ENCODE peak calls at places on chromosomes 7 and 10, in four cellular contexts. I is retinal pigment epithelial cell, J is cardiac muscle cell, E is MM.1S. X is an unnamed sample.

GRCh38 chr7:45211066-45211465 is 53.5 kb downstream of the RAMP3 start:
- DNase-seq in E (no peak), J (no peak), I (no peak), X (no peak)

GRCh38 chr10:31698169-31698890 is 230.3 kb downstream of the ARHGAP12 start:
- DNase-seq in J (no peak), I (peak; percentile 11), E (no peak), X (no peak)

GRCh38 chr10:112394475-112394875 is 20.6 kb downstream of the ACSL5 start:
- DNase-seq in E (no peak), J (no peak), I (no peak), X (no peak)

GRCh38 chr10:79420974-79421688 is 24.3 kb downstream of the ZCCHC24 start:
- DNase-seq in E (no peak), I (no peak), J (no peak), X (no peak)

GRCh38 chr7:41367967-41368882 is 334.7 kb downstream of the INHBA start:
- DNase-seq in I (no peak), J (no peak), E (no peak), X (no peak)

GRCh38 chr7:43703573-43703972 is 25.8 kb downstream of the COA1 start:
- DNase-seq in E (no peak), J (no peak), I (no peak), X (no peak)

GRCh38 chr10:111360260-111360925 is 283.6 kb downstream of the ADRA2A start:
- DNase-seq in I (peak; percentile 6), J (peak; percentile 80), E (peak; percentile 82), X (peak; percentile 10)

GRCh38 chr10:84668186-84668763 is 339.9 kb downstream of the CCSER2 start:
- DNase-seq in E (no peak), I (no peak), J (no peak), X (no peak)

GRCh38 chr10:484441-484924 is 205.0 kb downstream of the DIP2C start:
- DNase-seq in J (peak; percentile 15), E (peak; percentile 82), I (no peak), X (no peak)

GRCh38 chr7:27248911-27249723 is 6.5 kb downstream of the EVX1 start:
- DNase-seq in I (no peak), J (no peak), E (no peak), X (peak; percentile 35)

GRCh38 chr7:46603780-46604725 is 683.0 kb upstream of the IGFBP3 start:
- DNase-seq in E (no peak), I (no peak), J (peak; percentile 73), X (no peak)

GRCh38 chr10:7533657-7534479 is 123.0 kb upstream of the SFMBT2 start:
- DNase-seq in J (no peak), E (no peak), I (no peak), X (no peak)

GRCh38 chr7:26083113-26083512 is 68.9 kb upstream of the NFE2L3 start:
- DNase-seq in E (no peak), I (peak; percentile 99), J (no peak), X (no peak)

GRCh38 chr10:28555358-28555757 is 22.4 kb downstream of the WAC start:
- DNase-seq in E (no peak), J (no peak), I (no peak), X (no peak)

GRCh38 chr7:23207029-23207428 is 25.2 kb downstream of the NUP42 start:
- DNase-seq in J (no peak), I (no peak), E (no peak), X (no peak)

GRCh38 chr7:67724435-67724834 is 727.8 kb downstream of the TYW1 start:
- DNase-seq in J (no peak), I (no peak), E (no peak), X (no peak)

GRCh38 chr7:155731375-155731774 is 80.9 kb downstream of the SHH start:
- DNase-seq in E (no peak), J (no peak), I (no peak), X (no peak)

GRCh38 chr10:132957981-132958885 is 15.9 kb upstream of the CFAP46 start:
- DNase-seq in I (no peak), E (no peak), J (peak; percentile 82), X (no peak)

GRCh38 chr10:78296794-78297193 is 263.1 kb downstream of the RPS24 start:
- DNase-seq in J (no peak), I (no peak), E (no peak), X (no peak)

GRCh38 chr7:23357190-23358093 is 58.3 kb downstream of the MALSU1 start:
- DNase-seq in J (peak; percentile 37), E (peak; percentile 58), I (no peak), X (peak; percentile 48)

GRCh38 chr7:157703131-157703530 is 366.3 kb downstream of the DNAJB6 start:
- DNase-seq in E (no peak), J (no peak), I (no peak), X (no peak)

GRCh38 chr7:151806938-151807775 is 69.8 kb downstream of the PRKAG2 start:
- DNase-seq in J (no peak), E (no peak), I (no peak), X (no peak)

GRCh38 chr10:63866075-63866746 is 345.0 kb downstream of the REEP3 start:
- DNase-seq in I (peak; percentile 18), J (peak; percentile 83), E (peak; percentile 57), X (peak; percentile 66)

GRCh38 chr7:82204694-82205093 is 238.9 kb downstream of the CACNA2D1 start:
- DNase-seq in I (peak; percentile 13), J (no peak), E (no peak), X (no peak)

GRCh38 chr10:21849624-21850023 is 153.9 kb downstream of the DNAJC1 start:
- DNase-seq in J (no peak), I (no peak), E (no peak), X (no peak)

GRCh38 chr10:21372651-21373410 is 152.7 kb downstream of the SKIDA1 start:
- DNase-seq in E (peak; percentile 30), J (peak; percentile 35), I (peak; percentile 73), X (peak; percentile 44)

GRCh38 chr10:96570512-96570911 is 16.3 kb downstream of the TM9SF3 start:
- DNase-seq in J (no peak), I (no peak), E (no peak), X (no peak)

GRCh38 chr10:96573036-96573435 is 13.8 kb downstream of the TM9SF3 start:
- DNase-seq in E (no peak), I (no peak), J (no peak), X (no peak)

GRCh38 chr10:96568402-96568801 is 18.4 kb downstream of the TM9SF3 start:
- DNase-seq in E (no peak), I (no peak), J (no peak), X (no peak)

GRCh38 chr10:96576277-96576980 is 10.4 kb downstream of the TM9SF3 start:
- DNase-seq in J (no peak), I (no peak), E (no peak), X (no peak)

GRCh38 chr10:96570983-96571964 is 15.5 kb downstream of the TM9SF3 start:
- DNase-seq in I (no peak), E (no peak), J (no peak), X (no peak)
- TF ChIP-seq CTCF in I (no peak), E (no peak), J (no peak), X (no peak)

GRCh38 chr10:92074126-92074887 is 150.7 kb downstream of the BTAF1 start:
- DNase-seq in E (peak; percentile 46), I (no peak), J (no peak), X (no peak)
- TF ChIP-seq CTCF in E (peak; percentile 27), I (peak; percentile 34), J (peak; percentile 27), X (no peak)

GRCh38 chr10:113922787-113923570 is 68.5 kb downstream of the NHLRC2 start:
- DNase-seq in J (no peak), I (no peak), E (no peak), X (no peak)
- TF ChIP-seq CTCF in J (no peak), I (peak; percentile 13), E (no peak), X (peak; percentile 25)

GRCh38 chr10:19629559-19629958 is 186.7 kb upstream of the PLXDC2 start:
- DNase-seq in I (peak; percentile 43), J (peak; percentile 17), E (no peak), X (no peak)
- TF ChIP-seq CTCF in I (peak; percentile 43), J (peak; percentile 55), E (no peak), X (no peak)

DNA sequence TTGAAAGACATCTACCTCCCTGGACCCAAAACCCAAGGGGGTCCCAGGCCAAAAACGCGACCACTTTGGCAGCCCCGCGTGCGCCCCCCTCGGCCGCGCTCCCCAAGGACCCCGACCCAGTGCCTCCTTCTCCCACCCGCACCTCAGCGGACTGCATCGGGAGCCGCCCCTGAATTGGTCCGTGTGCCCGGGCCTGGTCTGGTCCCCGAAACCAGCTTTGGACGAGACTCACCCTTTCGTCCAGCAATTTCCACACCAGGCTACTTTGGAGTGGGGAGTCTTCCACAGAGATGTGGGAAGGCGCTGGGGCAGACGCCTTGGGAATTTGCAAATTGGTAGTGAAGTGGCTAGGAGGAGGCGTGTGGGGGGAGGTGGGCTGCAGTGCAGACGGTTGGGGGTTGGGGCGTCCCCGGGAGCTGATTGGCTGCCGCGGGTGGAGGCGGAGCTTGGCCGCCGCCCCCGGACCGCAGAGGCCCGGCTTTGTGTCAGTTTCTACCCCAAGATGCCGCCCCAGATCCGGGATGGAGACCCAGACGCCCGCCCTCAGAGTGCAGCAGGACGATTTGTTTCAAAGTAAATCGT is 16.9 kb downstream of the TCAF1 start:
- DNase-seq in J (peak; percentile 82), I (no peak), E (no peak), X (peak; percentile 89)
- TF ChIP-seq CTCF in J (no peak), I (no peak), E (no peak), X (no peak)

DNA sequence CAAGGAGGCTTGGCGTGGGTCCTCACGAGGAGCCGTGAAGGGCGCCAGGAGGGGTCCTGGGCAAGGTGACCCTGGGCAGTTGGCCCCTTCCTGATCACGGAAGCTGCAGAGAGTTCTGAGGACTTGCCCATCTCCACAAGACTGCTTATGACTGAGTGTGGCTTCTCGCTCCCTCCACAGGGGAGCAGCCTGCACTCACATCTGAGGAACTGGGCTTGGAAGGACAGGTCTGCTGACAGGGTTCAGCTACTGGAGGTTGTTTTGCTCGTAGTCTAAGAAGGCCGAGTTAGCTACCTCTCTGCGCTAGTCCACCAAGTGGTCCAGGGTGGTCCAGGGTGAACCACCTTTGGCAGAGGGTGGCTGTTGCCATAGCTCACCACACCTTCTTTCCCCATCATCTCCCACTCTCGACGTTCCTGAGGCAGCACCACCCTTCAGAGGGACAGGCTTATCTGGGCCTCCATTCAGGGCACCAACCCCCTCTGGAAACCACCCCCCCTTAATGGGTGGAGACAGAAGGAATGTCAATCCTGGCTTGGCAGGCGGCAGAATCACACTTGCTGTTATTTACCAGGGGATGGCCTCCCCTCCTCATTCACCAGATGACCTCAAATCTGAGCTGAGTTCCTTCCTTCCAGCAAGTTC is 38.2 kb downstream of the FAM53B start:
- DNase-seq in E (no peak), I (no peak), J (no peak), X (no peak)
- TF ChIP-seq CTCF in E (no peak), I (peak; percentile 39), J (peak; percentile 32), X (no peak)

GRCh38 chr10:8874268-8874667 is 819.8 kb downstream of the GATA3 start:
- DNase-seq in I (no peak), E (no peak), J (no peak), X (no peak)

GRCh38 chr10:8876171-8876570 is 821.7 kb downstream of the GATA3 start:
- DNase-seq in J (no peak), E (no peak), I (no peak), X (no peak)

GRCh38 chr10:8874972-8875371 is 820.5 kb downstream of the GATA3 start:
- DNase-seq in I (no peak), J (no peak), E (no peak), X (no peak)

DNA sequence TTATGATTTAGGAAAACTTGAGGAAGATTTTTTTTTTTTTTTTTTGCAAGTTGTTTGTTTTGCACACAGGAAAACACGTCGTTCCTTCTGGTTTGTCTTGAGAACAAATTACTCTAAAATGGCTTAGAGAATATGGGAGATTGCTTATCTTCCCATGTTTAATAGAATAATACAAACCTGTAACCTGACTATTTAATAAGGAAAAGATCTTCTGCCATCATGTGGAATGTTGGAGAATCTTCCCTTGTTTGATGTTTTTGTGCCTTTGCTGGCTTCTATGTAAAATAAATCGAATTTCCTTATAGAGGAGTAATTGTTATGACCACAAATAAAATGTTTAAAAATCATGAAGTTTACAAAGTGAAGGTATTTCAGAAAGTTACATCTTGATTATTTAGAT is 818.8 kb downstream of the GATA3 start:
- DNase-seq in E (no peak), J (no peak), I (no peak), X (no peak)
- TF ChIP-seq CTCF in E (no peak), J (no peak), I (peak; percentile 25), X (no peak)

X was measured in GM13977.